ENCODE peak calls at places on chromosomes 1 and 21, in nine cellular contexts. I, B, Y, L, P, V, T, D and U are unnamed samples.

GRCh38 chr1:15797614-15798390 is 9.6 kb downstream of the UQCRHL start:
- DNase-seq in I (peak), D (no peak), P (no peak), T (no peak), L (no peak), B (peak), Y (no peak), V (no peak), U (no peak)

GRCh38 chr1:192877283-192877886 is 68.5 kb downstream of the RGS2 start:
- DNase-seq in D (no peak), B (peak), Y (no peak), T (no peak), V (no peak), L (no peak), I (no peak), P (no peak), U (no peak)

GRCh38 chr1:109642610-109643009 is 13.3 kb upstream of the GSTM4 start:
- DNase-seq in Y (no peak), B (no peak), I (no peak), P (no peak), V (no peak), L (no peak), T (no peak), D (no peak), U (no peak)

GRCh38 chr1:46495778-46496177 is 6.1 kb downstream of the DMBX1 start:
- DNase-seq in I (no peak), B (no peak), Y (no peak), T (no peak), P (no peak), L (no peak), V (no peak), D (no peak), U (no peak)

GRCh38 chr1:88736633-88737248 is 52.7 kb downstream of the PKN2 start:
- DNase-seq in I (peak), D (no peak), T (no peak), B (peak), Y (no peak), L (no peak), V (no peak), P (peak), U (no peak)

GRCh38 chr1:165827199-165828102 is at the start of gene UCK2:
- DNase-seq in L (peak), D (peak), I (peak), Y (peak), V (peak), T (peak), P (peak), B (peak), U (peak)

GRCh38 chr1:206544562-206545257 is 37.4 kb downstream of the RASSF5 start:
- DNase-seq in V (peak), B (peak), Y (peak), I (peak), L (no peak), T (peak), P (peak), D (peak), U (peak)

GRCh38 chr1:20366076-20366765 is 75.5 kb downstream of the VWA5B1 start:
- DNase-seq in D (no peak), V (no peak), L (no peak), I (no peak), P (no peak), T (no peak), B (no peak), Y (peak), U (no peak)

GRCh38 chr1:244226440-244226839 is 175.4 kb downstream of the ZBTB18 start:
- DNase-seq in V (no peak), D (no peak), I (no peak), P (no peak), L (no peak), T (no peak), Y (no peak), B (no peak), U (no peak)

GRCh38 chr1:67555487-67556296 is 125.5 kb upstream of the SERBP1 start:
- DNase-seq in L (no peak), D (no peak), P (no peak), T (no peak), Y (no peak), V (no peak), B (no peak), I (no peak), U (no peak)

GRCh38 chr1:226568077-226568831 is 19.7 kb downstream of the STUM start:
- DNase-seq in I (peak), P (peak), V (peak), T (no peak), B (no peak), L (no peak), Y (no peak), D (peak), U (no peak)

GRCh38 chr1:150268342-150268705 is 492 bp downstream of the APH1A start:
- DNase-seq in P (peak), V (no peak), I (peak), L (no peak), T (peak), D (no peak), Y (no peak), B (peak), U (no peak)

GRCh38 chr1:1170891-1171550 is 2.7 kb upstream of the TTLL10 start:
- DNase-seq in B (no peak), Y (no peak), D (no peak), P (peak), I (no peak), V (no peak), L (no peak), T (no peak), U (no peak)

GRCh38 chr21:44907966-44908364 is 12.7 kb downstream of the ITGB2 start:
- DNase-seq in T (no peak), V (peak), I (no peak), D (no peak), Y (no peak), B (peak), L (no peak), P (no peak), U (no peak)

GRCh38 chr1:20785907-20786309 is 1.2 kb downstream of the HP1BP3 start:
- DNase-seq in V (no peak), Y (peak), D (no peak), I (no peak), P (no peak), L (no peak), T (no peak), B (no peak), U (peak)

GRCh38 chr21:43938751-43939442 is 73.2 kb upstream of the TRAPPC10 start:
- DNase-seq in D (peak), L (no peak), P (peak), T (peak), B (peak), Y (peak), V (peak), I (peak), U (peak)

GRCh38 chr21:43639470-43640178 is 19.7 kb downstream of the HSF2BP start:
- DNase-seq in I (peak), Y (no peak), V (no peak), B (peak), P (no peak), L (no peak), T (no peak), D (no peak), U (no peak)